ENCODE peak calls at places on chromosomes 1 and 21, in five cellular contexts. Z, W, S, A and U are unnamed samples.
A peak's percentile ranks its signal among the peaks of the same experiment; 100 is the strongest.

GRCh38 chr1:156797212-156797871 is 19.3 kb downstream of the SH2D2A start:
- DNase-seq in Z (no peak), W (peak; percentile 68), S (peak; percentile 26), A (peak; percentile 50), U (peak; percentile 81)

GRCh38 chr1:23456226-23456625 is 27.8 kb downstream of the ASAP3 start:
- DNase-seq in Z (no peak), W (no peak), S (no peak), A (no peak), U (no peak)

GRCh38 chr1:38773483-38773882 is 86.1 kb downstream of the RRAGC start:
- DNase-seq in Z (no peak), W (no peak), S (no peak), A (no peak), U (no peak)

GRCh38 chr1:65146908-65147423 is 1.0 kb upstream of the AK4 start:
- DNase-seq in Z (no peak), W (no peak), S (no peak), A (no peak), U (no peak)

GRCh38 chr1:7595338-7595737 is 175.8 kb upstream of the VAMP3 start:
- DNase-seq in Z (peak; percentile 9), W (no peak), S (no peak), A (no peak), U (no peak)

GRCh38 chr1:101162300-101162699 is 74.5 kb upstream of the S1PR1 start:
- DNase-seq in Z (no peak), W (no peak), S (no peak), A (no peak), U (no peak)

GRCh38 chr1:231584117-231584516 is 42.5 kb upstream of the DISC1 start:
- DNase-seq in Z (no peak), W (no peak), S (no peak), A (no peak), U (no peak)

GRCh38 chr1:159989581-159989980 is 35.5 kb upstream of the SLAMF9 start:
- DNase-seq in Z (no peak), W (no peak), S (no peak), A (no peak), U (no peak)

GRCh38 chr1:26237230-26237966 is 3.4 kb downstream of the CEP85 start:
- DNase-seq in Z (no peak), W (no peak), S (no peak), A (no peak), U (no peak)

GRCh38 chr1:110123224-110123623 is 11.0 kb downstream of the UBL4B start:
- DNase-seq in Z (no peak), W (no peak), S (no peak), A (no peak), U (no peak)

GRCh38 chr1:246566808-246567154 is 525 bp downstream of the CNST start:
- DNase-seq in Z (no peak), W (no peak), S (peak; percentile 7), A (no peak), U (no peak)

GRCh38 chr1:244970236-244970652 is 105.9 kb upstream of the HNRNPU start:
- DNase-seq in Z (no peak), W (peak; percentile 89), S (peak; percentile 53), A (no peak), U (peak; percentile 61)

GRCh38 chr1:203295796-203296195 is 9.5 kb upstream of the BTG2 start:
- DNase-seq in Z (no peak), W (no peak), S (no peak), A (no peak), U (no peak)

GRCh38 chr21:33755354-33755753 is 113.1 kb downstream of the ITSN1 start:
- DNase-seq in Z (no peak), W (no peak), S (no peak), A (no peak), U (no peak)

GRCh38 chr21:31107151-31107785 is 69.0 kb upstream of the KRTAP19-8 start:
- DNase-seq in Z (no peak), W (no peak), S (no peak), A (no peak), U (no peak)

GRCh38 chr1:179302076-179302475 is 8.5 kb downstream of the SOAT1 start:
- DNase-seq in Z (no peak), W (no peak), S (no peak), A (no peak), U (no peak)

GRCh38 chr1:77395051-77395450 is 113.2 kb downstream of the AK5 start:
- DNase-seq in Z (no peak), W (no peak), S (no peak), A (no peak), U (no peak)

DNA sequence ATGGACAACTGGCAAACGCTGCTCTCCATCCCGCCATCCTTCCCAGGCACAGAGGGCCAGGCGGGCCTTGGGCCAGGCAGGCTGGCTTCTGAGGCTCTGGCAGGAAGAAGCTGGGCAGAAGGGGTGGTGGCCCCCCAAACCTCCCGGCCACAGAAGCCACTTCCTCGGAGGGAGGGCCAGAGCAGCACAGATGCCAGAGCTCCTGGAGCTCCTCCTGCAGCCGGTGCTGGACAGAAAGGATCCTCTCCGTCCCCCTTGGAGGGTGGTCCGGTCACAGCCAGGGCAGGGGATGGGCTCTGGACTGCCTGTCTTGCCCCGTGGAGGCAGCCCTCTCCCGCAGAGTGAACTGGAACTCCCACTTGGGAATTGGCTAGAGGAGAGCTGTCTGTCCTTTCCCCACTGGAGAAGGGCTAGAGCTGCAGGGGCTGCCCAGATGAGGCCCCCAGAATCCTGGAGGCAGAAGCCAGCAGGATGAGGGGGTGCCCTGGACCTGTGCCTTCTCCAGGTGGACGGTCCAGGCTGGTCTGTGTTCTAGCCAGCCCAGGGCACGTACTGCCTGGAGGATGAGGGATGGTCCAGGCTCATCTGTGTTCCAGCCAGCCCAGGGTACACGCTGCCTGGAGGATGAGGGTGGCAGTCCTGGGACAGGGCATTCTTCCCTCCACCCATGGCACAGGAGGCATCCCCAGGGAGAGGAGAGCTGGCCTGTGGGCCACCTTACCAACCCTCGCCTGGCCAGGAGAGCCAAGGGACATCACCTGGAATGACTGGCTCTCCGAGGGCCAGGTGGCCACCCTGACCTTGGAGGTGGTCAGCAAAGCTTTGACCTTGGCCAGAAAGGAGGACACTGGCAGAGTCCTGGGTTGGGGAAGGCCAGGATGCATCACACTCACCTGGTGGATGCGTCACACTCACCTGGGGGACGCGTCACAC is 47.3 kb upstream of the ACTRT2 start:
- DNase-seq in Z (no peak), W (no peak), S (no peak), A (no peak), U (no peak)
- H3K9me3 ChIP-seq in Z (no peaks in the 10 kb centered on the region), W (no peaks in the 10 kb centered on the region), S (no peaks in the 10 kb centered on the region), A (no peaks in the 10 kb centered on the region), U (no peaks in the 10 kb centered on the region)

GRCh38 chr1:96723372-96723771 is 1.8 kb downstream of the PTBP2 start:
- DNase-seq in Z (no peak), W (no peak), S (no peak), A (no peak), U (no peak)

GRCh38 chr1:96722161-96722908 is 751 bp downstream of the PTBP2 start:
- DNase-seq in Z (peak; percentile 74), W (peak; percentile 30), S (peak; percentile 36), A (peak; percentile 62), U (peak; percentile 18)

GRCh38 chr1:96730574-96731298 is 9.2 kb downstream of the PTBP2 start:
- DNase-seq in Z (no peak), W (no peak), S (no peak), A (no peak), U (no peak)

DNA sequence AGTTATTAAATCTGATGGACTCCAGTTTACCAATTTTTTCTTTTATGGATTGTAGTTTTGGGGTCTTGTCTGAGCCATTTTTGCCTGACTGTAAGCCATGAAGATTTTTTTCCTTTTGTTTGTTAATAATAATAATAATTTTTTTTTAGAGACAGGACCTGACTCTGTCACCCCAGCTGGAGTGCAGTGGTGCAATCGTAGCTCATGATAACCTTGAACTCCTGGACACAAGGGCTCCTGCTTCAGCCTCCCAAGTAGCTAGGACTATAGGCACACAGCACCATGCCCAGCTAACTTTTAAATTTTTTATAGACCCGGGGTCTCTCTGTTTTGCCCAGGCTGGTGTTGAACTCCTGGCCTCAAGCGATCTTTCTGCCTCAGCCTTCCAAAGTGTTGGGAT is 6.3 kb downstream of the PTBP2 start:
- DNase-seq in Z (no peak), W (no peak), S (no peak), A (no peak), U (no peak)
- H3K9me3 ChIP-seq in Z (no peaks in the 10 kb centered on the region), W (no peaks in the 10 kb centered on the region), S (no peaks in the 10 kb centered on the region), A (no peaks in the 10 kb centered on the region), U (no peaks in the 10 kb centered on the region)

GRCh38 chr1:92820551-92820950 is 11.3 kb upstream of the RPL5 start:
- DNase-seq in Z (no peak), W (no peak), S (no peak), A (no peak), U (no peak)

GRCh38 chr1:92820024-92820423 is 11.8 kb upstream of the RPL5 start:
- DNase-seq in Z (no peak), W (no peak), S (no peak), A (no peak), U (no peak)

GRCh38 chr1:92817986-92818764 is 13.7 kb upstream of the RPL5 start:
- DNase-seq in Z (no peak), W (no peak), S (no peak), A (no peak), U (peak; percentile 51)

GRCh38 chr1:92817137-92817697 is 14.6 kb upstream of the RPL5 start:
- DNase-seq in Z (no peak), W (no peak), S (no peak), A (peak; percentile 24), U (no peak)

DNA sequence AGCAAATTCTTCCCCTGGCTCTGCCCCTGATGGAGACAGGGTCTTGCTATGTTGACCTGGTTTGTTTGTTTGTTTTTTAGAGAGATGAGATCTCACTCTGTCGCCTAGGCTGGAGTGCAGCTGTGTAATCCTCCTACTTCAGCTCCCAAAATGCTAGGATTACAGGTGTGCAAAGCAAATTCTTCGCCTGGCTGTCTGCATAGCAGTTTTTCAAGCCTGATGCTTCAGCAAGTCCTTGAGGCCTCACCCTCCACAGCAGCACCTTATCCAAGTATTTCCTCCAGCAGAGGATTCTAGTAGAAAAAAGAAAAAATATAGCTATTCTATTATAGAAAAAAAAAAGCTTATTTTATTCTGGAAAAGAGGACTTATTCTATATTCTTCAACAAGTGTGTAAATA is 15.1 kb upstream of the RPL5 start:
- DNase-seq in Z (no peak), W (no peak), S (no peak), A (no peak), U (no peak)
- H3K9me3 ChIP-seq in Z (no peaks in the 10 kb centered on the region), W (no peaks in the 10 kb centered on the region), S (no peaks in the 10 kb centered on the region), A (no peaks in the 10 kb centered on the region), U (no peaks in the 10 kb centered on the region)

DNA sequence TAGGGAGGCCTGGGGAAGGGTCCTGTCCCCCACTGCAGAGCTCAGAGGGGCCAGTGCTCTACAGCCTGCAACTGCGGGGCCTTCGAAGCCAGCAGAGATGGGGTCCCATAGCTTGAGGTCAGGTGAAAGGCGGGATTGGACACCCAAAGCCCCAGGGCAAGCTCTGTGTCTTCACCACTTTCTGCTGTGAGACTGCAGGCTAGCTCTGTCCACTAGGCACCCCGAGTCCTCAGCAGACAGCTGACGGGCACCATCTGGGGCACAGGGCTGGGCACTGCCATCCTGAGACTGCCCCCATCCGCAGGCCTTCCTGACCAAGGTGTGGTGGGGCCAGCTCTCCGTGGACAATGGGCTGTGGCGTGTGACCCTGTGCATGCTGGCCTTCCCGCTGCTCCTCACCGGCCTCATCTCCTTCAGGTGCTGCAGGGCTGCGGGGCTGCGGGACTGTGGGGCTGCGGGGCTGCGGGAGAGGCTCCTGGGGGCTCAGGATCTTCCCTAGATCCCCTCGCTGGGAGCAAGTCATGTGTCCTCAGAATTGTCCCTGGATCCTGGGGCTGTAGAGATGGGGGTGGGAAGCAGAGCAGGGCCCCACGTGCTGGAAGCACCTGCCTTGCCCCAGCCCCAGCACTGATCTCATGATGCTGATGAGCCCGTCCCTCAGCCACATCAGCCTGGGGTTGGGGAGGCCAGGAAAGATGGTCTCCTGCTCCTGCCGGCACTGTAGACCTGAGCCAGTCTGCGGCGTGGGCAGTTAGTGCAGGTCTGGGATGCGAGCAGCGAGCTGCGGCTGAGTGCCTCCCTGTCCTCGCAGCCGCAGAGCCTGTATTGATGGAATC is 46.8 kb downstream of the TRPM2 start:
- DNase-seq in Z (no peak), W (no peak), S (no peak), A (no peak), U (no peak)
- H3K9me3 ChIP-seq in Z (no peaks in the 10 kb centered on the region), W (peaks cover 10% of the 10 kb centered on the region), S (no peaks in the 10 kb centered on the region), A (no peaks in the 10 kb centered on the region), U (no peaks in the 10 kb centered on the region)

GRCh38 chr1:80251591-80251990 is 1245.1 kb upstream of the ADGRL4 start:
- DNase-seq in Z (no peak), W (no peak), S (no peak), A (no peak), U (no peak)
- H3K9me3 ChIP-seq in Z (no peaks in the 10 kb centered on the region), W (peaks cover 10% of the 10 kb centered on the region), S (no peaks in the 10 kb centered on the region), A (no peaks in the 10 kb centered on the region), U (no peaks in the 10 kb centered on the region)